ENCODE peak calls at places on chromosome 21, in five cellular contexts. One of them, this sample, is unnamed.

GRCh38 chr21:17491716-17492414 is 21.0 kb upstream of the CXADR start:
- DNase-seq in K562: no peak
- DNase-seq in HepG2: no peak
- DNase-seq in HCT116: peak
- DNase-seq in H1: no peak
- DNase-seq in this sample: no peak

GRCh38 chr21:30336596-30336995 is 898 bp downstream of the KRTAP27-1 start:
- DNase-seq in H1: no peak
- DNase-seq in K562: no peak
- DNase-seq in HCT116: no peak
- DNase-seq in HepG2: no peak
- DNase-seq in this sample: no peak

GRCh38 chr21:43890042-43890441 is 25.0 kb downstream of the AGPAT3 start:
- DNase-seq in HCT116: no peak
- DNase-seq in HepG2: no peak
- DNase-seq in K562: peak
- DNase-seq in H1: peak
- DNase-seq in this sample: no peak

GRCh38 chr21:46325073-46325912 is 1.3 kb downstream of the PCNT start:
- DNase-seq in HCT116: peak
- DNase-seq in K562: peak
- DNase-seq in HepG2: peak
- DNase-seq in H1: peak
- DNase-seq in this sample: peak

GRCh38 chr21:16912075-16912474 is 600.8 kb upstream of the CXADR start:
- DNase-seq in H1: no peak
- DNase-seq in K562: no peak
- DNase-seq in HCT116: no peak
- DNase-seq in HepG2: no peak
- DNase-seq in this sample: no peak

GRCh38 chr21:45975017-45975595 is 6.5 kb upstream of the COL6A1 start:
- DNase-seq in HCT116: peak
- DNase-seq in K562: no peak
- DNase-seq in H1: peak
- DNase-seq in HepG2: no peak
- DNase-seq in this sample: no peak

GRCh38 chr21:15363921-15364320 is 299.1 kb upstream of the NRIP1 start:
- DNase-seq in K562: no peak
- DNase-seq in HepG2: no peak
- DNase-seq in H1: no peak
- DNase-seq in HCT116: no peak
- DNase-seq in this sample: no peak

GRCh38 chr21:36297938-36298572 is 21.9 kb upstream of the MORC3 start:
- DNase-seq in HCT116: no peak
- DNase-seq in H1: no peak
- DNase-seq in HepG2: peak
- DNase-seq in K562: peak
- DNase-seq in this sample: no peak

GRCh38 chr21:26659181-26659580 is 86.1 kb upstream of the CYYR1 start:
- DNase-seq in H1: no peak
- DNase-seq in HCT116: no peak
- DNase-seq in K562: no peak
- DNase-seq in HepG2: no peak
- DNase-seq in this sample: no peak

GRCh38 chr21:41370840-41371697 is 9.2 kb downstream of the MX2 start:
- DNase-seq in HCT116: no peak
- DNase-seq in K562: no peak
- DNase-seq in HepG2: no peak
- DNase-seq in H1: no peak
- DNase-seq in this sample: no peak

GRCh38 chr21:41373769-41374168 is 11.9 kb downstream of the MX2 start:
- DNase-seq in HepG2: no peak
- DNase-seq in K562: no peak
- DNase-seq in H1: no peak
- DNase-seq in HCT116: no peak
- DNase-seq in this sample: no peak

GRCh38 chr21:41369915-41370839 is 8.3 kb downstream of the MX2 start:
- DNase-seq in HepG2: peak
- DNase-seq in H1: peak
- DNase-seq in HCT116: no peak
- DNase-seq in K562: no peak
- DNase-seq in this sample: no peak

GRCh38 chr21:41373253-41373652 is 11.4 kb downstream of the MX2 start:
- DNase-seq in K562: no peak
- DNase-seq in HepG2: no peak
- DNase-seq in H1: no peak
- DNase-seq in HCT116: no peak
- DNase-seq in this sample: no peak

DNA sequence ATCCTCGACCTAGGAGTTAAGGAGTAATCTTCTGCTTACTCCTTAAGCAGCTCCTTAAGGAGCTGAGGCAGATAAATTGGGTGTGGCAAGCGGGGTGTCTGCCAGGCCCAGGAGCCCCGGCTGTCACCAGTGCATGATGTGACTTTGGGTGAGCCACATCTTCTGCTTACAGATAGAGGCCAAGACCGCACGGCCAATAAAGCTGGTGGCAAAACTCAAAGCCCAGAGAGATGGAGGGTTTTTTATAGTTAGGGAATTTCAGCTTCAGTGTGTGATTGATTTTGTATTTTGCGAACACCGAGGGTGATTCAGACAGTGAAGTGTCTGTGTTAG is 9.8 kb downstream of the MX2 start:
- DNase-seq in HepG2: no peak
- DNase-seq in H1: no peak
- DNase-seq in HCT116: no peak
- DNase-seq in K562: no peak
- DNase-seq in this sample: no peak
- TF ChIP-seq JUND in HepG2: no peak
- TF ChIP-seq JUND in H1: no peak
- TF ChIP-seq JUND in HCT116: no peak
- TF ChIP-seq JUND in K562: no peak
- TF ChIP-seq JUND in this sample: no peak

GRCh38 chr21:34517491-34518245 is 5.7 kb upstream of the KCNE1 start:
- DNase-seq in HCT116: no peak
- DNase-seq in H1: no peak
- DNase-seq in K562: peak
- DNase-seq in HepG2: peak
- DNase-seq in this sample: no peak
- TF ChIP-seq JUND in HCT116: no peak
- TF ChIP-seq JUND in H1: no peak
- TF ChIP-seq JUND in K562: no peak
- TF ChIP-seq JUND in HepG2: no peak
- TF ChIP-seq JUND in this sample: no peak

GRCh38 chr21:39837861-39838359 is 29.3 kb upstream of the PCP4 start:
- DNase-seq in HepG2: no peak
- DNase-seq in HCT116: no peak
- DNase-seq in K562: no peak
- DNase-seq in H1: no peak
- DNase-seq in this sample: no peak
- TF ChIP-seq JUND in HepG2: no peak
- TF ChIP-seq JUND in HCT116: no peak
- TF ChIP-seq JUND in K562: no peak
- TF ChIP-seq JUND in H1: no peak
- TF ChIP-seq JUND in this sample: no peak

GRCh38 chr21:40797881-40798280 is 49.1 kb downstream of the DSCAM start:
- DNase-seq in HCT116: no peak
- DNase-seq in H1: no peak
- DNase-seq in HepG2: no peak
- DNase-seq in K562: no peak
- DNase-seq in this sample: no peak
- TF ChIP-seq JUND in HCT116: no peak
- TF ChIP-seq JUND in H1: no peak
- TF ChIP-seq JUND in HepG2: no peak
- TF ChIP-seq JUND in K562: no peak
- TF ChIP-seq JUND in this sample: no peak

GRCh38 chr21:41927727-41928409 is 25.9 kb downstream of the C2CD2 start:
- DNase-seq in HCT116: no peak
- DNase-seq in HepG2: no peak
- DNase-seq in K562: no peak
- DNase-seq in H1: no peak
- DNase-seq in this sample: no peak
- TF ChIP-seq JUND in HCT116: no peak
- TF ChIP-seq JUND in HepG2: no peak
- TF ChIP-seq JUND in K562: no peak
- TF ChIP-seq JUND in H1: no peak
- TF ChIP-seq JUND in this sample: no peak

GRCh38 chr21:35077975-35078374 is 28.9 kb upstream of the RUNX1 start:
- DNase-seq in HepG2: no peak
- DNase-seq in K562: no peak
- DNase-seq in HCT116: no peak
- DNase-seq in H1: no peak
- DNase-seq in this sample: no peak
- TF ChIP-seq JUND in HepG2: no peak
- TF ChIP-seq JUND in K562: no peak
- TF ChIP-seq JUND in HCT116: no peak
- TF ChIP-seq JUND in H1: no peak
- TF ChIP-seq JUND in this sample: no peak

GRCh38 chr21:44892536-44893277 is 19.2 kb upstream of the PTTG1IP start:
- DNase-seq in H1: peak
- DNase-seq in K562: peak
- DNase-seq in HCT116: peak
- DNase-seq in HepG2: no peak
- DNase-seq in this sample: peak
- TF ChIP-seq JUND in H1: no peak
- TF ChIP-seq JUND in K562: no peak
- TF ChIP-seq JUND in HCT116: no peak
- TF ChIP-seq JUND in HepG2: no peak
- TF ChIP-seq JUND in this sample: no peak

DNA sequence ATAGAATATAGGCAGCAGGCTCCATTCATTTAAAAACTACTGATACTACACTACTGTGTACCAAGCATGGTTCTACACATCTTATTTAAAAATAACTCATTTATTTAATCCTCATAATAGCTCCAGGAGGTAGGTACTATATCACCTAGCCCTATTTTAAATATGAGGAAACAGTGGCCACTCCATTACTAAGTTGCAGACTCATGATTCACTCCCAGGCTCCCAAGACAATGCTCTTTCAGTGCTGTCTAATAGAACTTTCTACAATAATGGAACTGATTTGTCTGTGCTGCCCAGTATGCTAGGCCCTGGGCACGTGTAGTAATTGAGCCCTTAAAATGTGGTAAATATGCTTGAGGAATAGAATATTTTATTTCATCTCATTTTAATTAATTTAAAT is 357.1 kb downstream of the LTN1 start:
- DNase-seq in HepG2: no peak
- DNase-seq in K562: no peak
- DNase-seq in H1: no peak
- DNase-seq in HCT116: no peak
- DNase-seq in this sample: no peak
- TF ChIP-seq JUND in HepG2: no peak
- TF ChIP-seq JUND in K562: no peak
- TF ChIP-seq JUND in H1: no peak
- TF ChIP-seq JUND in HCT116: no peak
- TF ChIP-seq JUND in this sample: no peak

GRCh38 chr21:31347435-31348032 is 3.5 kb upstream of the TIAM1 start:
- DNase-seq in HepG2: peak
- DNase-seq in K562: peak
- DNase-seq in H1: no peak
- DNase-seq in HCT116: no peak
- DNase-seq in this sample: peak
- TF ChIP-seq JUND in HepG2: no peak
- TF ChIP-seq JUND in K562: no peak
- TF ChIP-seq JUND in H1: no peak
- TF ChIP-seq JUND in HCT116: no peak
- TF ChIP-seq JUND in this sample: no peak

GRCh38 chr21:34520769-34521508 is 8.9 kb upstream of the KCNE1 start:
- DNase-seq in HCT116: no peak
- DNase-seq in H1: no peak
- DNase-seq in HepG2: no peak
- DNase-seq in K562: no peak
- DNase-seq in this sample: no peak

GRCh38 chr21:34522284-34522683 is 10.3 kb upstream of the KCNE1 start:
- DNase-seq in HepG2: peak
- DNase-seq in H1: no peak
- DNase-seq in HCT116: no peak
- DNase-seq in K562: no peak
- DNase-seq in this sample: no peak

GRCh38 chr21:34519694-34520093 is 7.7 kb upstream of the KCNE1 start:
- DNase-seq in HepG2: no peak
- DNase-seq in K562: no peak
- DNase-seq in H1: no peak
- DNase-seq in HCT116: no peak
- DNase-seq in this sample: no peak

GRCh38 chr21:34523019-34523418 is 11.0 kb upstream of the KCNE1 start:
- DNase-seq in K562: no peak
- DNase-seq in HepG2: peak
- DNase-seq in H1: no peak
- DNase-seq in HCT116: no peak
- DNase-seq in this sample: no peak

GRCh38 chr21:34521561-34521960 is 9.6 kb upstream of the KCNE1 start:
- DNase-seq in HCT116: no peak
- DNase-seq in K562: no peak
- DNase-seq in H1: no peak
- DNase-seq in HepG2: peak
- DNase-seq in this sample: no peak
- TF ChIP-seq JUND in HCT116: no peak
- TF ChIP-seq JUND in K562: no peak
- TF ChIP-seq JUND in H1: no peak
- TF ChIP-seq JUND in HepG2: no peak
- TF ChIP-seq JUND in this sample: no peak

This sample was measured in T47D.